ENCODE peak calls at places on chromosomes 16 and 17, in six cellular contexts. G is mesendoderm, J is neuronal stem cell, S is IMR-90, Y is H1, H is trophoblast cell. O is an unnamed sample.

GRCh38 chr16:30985401-30986128 is 558 bp downstream of the HSD3B7 start:
- DNase-seq in H (peak; percentile 49), S (no peak), G (peak; percentile 63), J (no peak), Y (peak; percentile 69), O (peak; percentile 13)

GRCh38 chr17:42563543-42563942 is 1.6 kb downstream of the COASY start:
- DNase-seq in S (no peak), J (no peak), Y (no peak), H (no peak), G (no peak), O (no peak)

GRCh38 chr16:13873835-13874438 is 46.0 kb upstream of the ERCC4 start:
- DNase-seq in J (peak; percentile 55), S (peak; percentile 2), Y (peak; percentile 56), H (peak; percentile 2), G (peak; percentile 67), O (peak; percentile 6)

GRCh38 chr16:5709889-5710288 is 612.3 kb upstream of the EEF2KMT start:
- DNase-seq in G (peak; percentile 73), S (peak; percentile 0), J (peak; percentile 69), Y (peak; percentile 72), H (no peak), O (no peak)

GRCh38 chr16:67154578-67155304 is 3.9 kb upstream of the B3GNT9 start:
- DNase-seq in Y (no peak), J (no peak), S (no peak), G (no peak), H (no peak), O (no peak)

GRCh38 chr17:77353684-77354419 is 213.1 kb downstream of the SEC14L1 start:
- DNase-seq in G (no peak), Y (no peak), S (peak; percentile 53), H (no peak), J (no peak), O (no peak)

GRCh38 chr17:17300624-17301568 is 2.3 kb upstream of the NT5M start:
- DNase-seq in S (peak; percentile 51), H (peak; percentile 83), Y (peak; percentile 93), G (peak; percentile 98), J (peak; percentile 71), O (peak; percentile 72)

GRCh38 chr16:51621610-51622009 is 470.5 kb upstream of the SALL1 start:
- DNase-seq in G (peak; percentile 18), Y (no peak), J (no peak), S (no peak), H (no peak), O (peak; percentile 27)

GRCh38 chr17:64092952-64093451 is 36.9 kb downstream of the ERN1 start:
- DNase-seq in J (no peak), Y (no peak), H (no peak), G (no peak), S (no peak), O (peak; percentile 59)

GRCh38 chr17:2070241-2071023 is 15.5 kb downstream of the HIC1 start:
- DNase-seq in G (peak; percentile 77), Y (no peak), S (no peak), H (no peak), J (no peak), O (peak; percentile 25)

GRCh38 chr17:37708616-37709212 is 36.1 kb downstream of the HNF1B start:
- DNase-seq in H (no peak), Y (no peak), S (peak; percentile 53), G (peak; percentile 54), J (no peak), O (peak; percentile 19)

GRCh38 chr16:87303431-87303930 is 13.7 kb downstream of the C16orf95 start:
- DNase-seq in H (no peak), J (no peak), S (peak; percentile 18), G (no peak), Y (no peak), O (no peak)

GRCh38 chr17:36468903-36469635 is 17.4 kb upstream of the ZNHIT3 start:
- DNase-seq in G (no peak), S (no peak), H (no peak), J (no peak), Y (no peak), O (no peak)

GRCh38 chr16:4319454-4319853 is 3.6 kb downstream of the GLIS2 start:
- DNase-seq in Y (no peak), J (no peak), G (no peak), H (no peak), S (no peak), O (no peak)

GRCh38 chr16:10367616-10368188 is 18.2 kb upstream of the ATF7IP2 start:
- DNase-seq in G (no peak), Y (no peak), J (no peak), H (no peak), S (no peak), O (no peak)

GRCh38 chr16:10356870-10357842 is 28.7 kb upstream of the ATF7IP2 start:
- DNase-seq in H (no peak), S (no peak), J (no peak), Y (no peak), G (no peak), O (no peak)

GRCh38 chr16:10362077-10362863 is 23.6 kb upstream of the ATF7IP2 start:
- DNase-seq in Y (no peak), H (no peak), S (no peak), J (no peak), G (no peak), O (no peak)
- H3K4me3 ChIP-seq in Y (no peak overlapping the region), H (no peak overlapping the region), S (no peak overlapping the region), J (no peak overlapping the region), G (no peak overlapping the region), O (no peak overlapping the region)

GRCh38 chr17:58007781-58008706 is 998 bp upstream of the SRSF1 start:
- DNase-seq in Y (no peak), J (no peak), S (no peak), H (peak; percentile 87), G (no peak), O (no peak)

GRCh38 chr17:58006924-58007780 is at the start of gene SRSF1:
- DNase-seq in G (peak; percentile 99), J (peak; percentile 98), S (peak; percentile 98), Y (peak; percentile 95), H (peak; percentile 98), O (peak; percentile 98)

GRCh38 chr17:58005031-58005727 is 1.9 kb downstream of the SRSF1 start:
- DNase-seq in G (no peak), H (no peak), Y (no peak), J (no peak), S (peak; percentile 27), O (no peak)

GRCh38 chr17:58005728-58006562 is 1.1 kb downstream of the SRSF1 start:
- DNase-seq in J (no peak), Y (no peak), H (no peak), G (no peak), S (no peak), O (no peak)

GRCh38 chr17:58006563-58006923 is 503 bp downstream of the SRSF1 start:
- DNase-seq in G (peak; percentile 76), J (no peak), H (peak; percentile 44), Y (peak; percentile 60), S (peak; percentile 71), O (peak; percentile 83)
- H3K4ac ChIP-seq in G (peak overlapping the region; percentile 100), J (peak overlapping the region; percentile 4), H (peak overlapping the region; percentile 94), Y (peak overlapping the region; percentile 88), S (peak overlapping the region; percentile 100), O (peak overlapping the region; percentile 54)

DNA sequence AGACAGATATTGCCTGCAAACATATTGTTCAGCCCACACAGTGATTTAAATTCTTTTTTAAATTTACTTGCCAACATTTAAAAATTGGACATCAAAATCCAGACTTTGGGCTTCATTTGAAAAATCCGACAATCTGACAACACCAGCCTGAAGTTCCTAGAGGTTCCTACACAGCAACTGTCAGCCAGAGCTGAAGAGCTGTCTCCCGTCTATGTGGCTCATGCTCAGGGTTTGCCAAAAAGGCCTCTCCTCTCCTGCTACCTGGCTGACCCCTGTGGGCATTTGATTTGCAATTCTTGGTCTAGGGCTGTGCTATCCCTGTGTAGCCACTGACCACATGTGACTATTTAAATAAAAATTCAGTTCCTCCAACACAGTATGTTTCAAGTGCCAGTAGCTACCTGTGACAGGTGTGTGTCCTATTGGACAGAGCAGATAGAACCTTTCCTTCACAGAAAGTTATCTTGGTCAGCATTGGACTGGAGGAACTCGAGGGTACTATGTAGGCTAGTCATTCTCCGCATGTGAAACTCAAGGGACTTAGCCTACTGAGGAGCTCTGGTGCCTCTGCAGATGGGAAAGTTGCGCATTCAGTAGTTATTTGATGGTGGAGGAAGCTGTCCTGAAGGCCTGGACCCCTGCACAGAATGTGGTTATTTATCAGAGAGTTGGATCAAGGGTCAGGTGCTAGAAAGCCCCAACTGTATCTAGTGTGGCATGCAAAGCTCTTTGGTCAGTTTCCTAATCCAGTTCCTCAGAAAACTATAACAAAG is 2.7 kb downstream of the LYRM1 start:
- DNase-seq in S (no peak), G (no peak), H (no peak), J (no peak), Y (no peak), O (peak; percentile 43)
- H3K4me1 ChIP-seq in S (peaks cover 20% of the 10 kb centered on the region), G (peaks cover 2% of the 10 kb centered on the region), H (peaks cover 10% of the 10 kb centered on the region), J (peaks cover 8% of the 10 kb centered on the region), Y (peaks cover 4% of the 10 kb centered on the region), O (peaks cover 10% of the 10 kb centered on the region)

GRCh38 chr17:32802306-32802705 is 74.6 kb downstream of the MYO1D start:
- DNase-seq in G (no peak), J (no peak), S (no peak), H (no peak), Y (no peak), O (no peak)
- H3K4me3 ChIP-seq in G (no peak overlapping the region), J (no peak overlapping the region), S (no peak overlapping the region), H (no peak overlapping the region), Y (no peak overlapping the region), O (no peak overlapping the region)

DNA sequence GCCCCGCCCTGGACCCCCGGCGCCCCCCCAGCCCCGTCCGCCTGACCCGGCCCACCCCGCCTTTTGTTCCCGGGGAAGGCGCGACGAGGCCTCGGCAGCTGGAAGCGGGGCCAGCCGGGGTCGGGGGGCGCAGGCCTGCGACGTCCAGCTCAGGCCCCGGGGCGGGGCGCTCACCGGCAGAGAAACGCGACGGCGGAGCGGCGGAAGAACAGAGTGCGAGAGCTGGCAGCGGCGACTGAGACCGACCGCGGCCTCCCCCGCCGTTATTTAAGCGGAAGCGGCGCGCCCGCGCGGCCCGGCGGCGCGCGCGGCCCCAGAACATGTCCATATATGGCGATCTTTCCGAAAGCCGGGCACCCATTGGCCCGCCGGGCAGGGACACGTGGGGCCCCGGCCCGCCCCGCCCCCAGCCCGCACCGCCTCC is at the start of gene ACTG1:
- DNase-seq in J (peak; percentile 88), Y (peak; percentile 91), H (peak; percentile 84), S (peak; percentile 91), G (peak; percentile 95), O (peak; percentile 89)
- H3K4ac ChIP-seq in J (peak within 1 kb of the TSS; percentile 84), Y (peak within 1 kb of the TSS; percentile 78), H (peak within 1 kb of the TSS; percentile 100), S (peak within 1 kb of the TSS; percentile 99), G (peak within 1 kb of the TSS; percentile 100), O (peak within 1 kb of the TSS; percentile 86)

DNA sequence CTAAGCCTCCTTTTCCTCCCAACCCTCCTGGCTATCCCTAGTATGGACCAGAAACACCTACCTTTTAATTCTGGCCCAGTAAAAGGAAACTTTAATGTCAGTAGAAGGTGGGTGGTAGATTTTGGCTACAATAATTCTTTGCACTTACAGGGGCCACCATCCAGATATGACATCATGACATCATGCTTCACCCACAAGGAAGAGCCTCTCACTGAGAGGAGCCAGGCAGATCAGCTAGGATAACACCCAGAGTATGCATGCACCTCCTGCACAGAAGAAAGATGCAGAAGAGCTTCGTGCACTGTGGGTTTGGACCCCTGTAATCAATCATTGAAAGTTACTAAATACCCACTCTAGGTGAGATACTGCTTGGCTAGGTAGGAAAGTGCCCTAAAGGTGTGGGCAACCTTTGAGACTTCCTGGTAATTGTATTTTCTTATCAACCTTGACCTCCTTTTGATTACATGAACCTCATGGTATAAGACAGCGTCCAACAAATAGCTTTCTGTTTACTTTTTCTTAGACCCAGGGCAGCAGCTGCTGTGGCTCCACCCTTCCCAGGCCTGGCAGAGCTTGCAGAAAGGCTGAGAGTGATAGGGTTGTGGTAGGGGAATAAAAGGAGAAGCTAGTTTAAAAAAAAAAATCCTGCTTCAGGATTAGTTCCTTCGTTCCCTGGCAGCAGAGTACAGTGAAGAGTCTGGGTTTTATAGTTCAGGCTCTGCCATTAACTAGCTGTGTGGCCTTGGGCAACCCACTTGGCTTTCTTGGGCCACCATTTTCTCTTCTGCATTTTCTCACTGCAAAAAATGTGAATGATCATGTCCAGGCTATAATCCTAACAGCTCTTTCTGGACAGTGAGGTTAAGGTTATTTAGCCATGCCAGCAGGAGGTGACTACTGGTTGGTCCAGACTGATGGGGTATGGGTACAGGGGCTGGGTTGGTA is 6.2 kb downstream of the MAP3K14 start:
- DNase-seq in G (no peak), J (no peak), H (no peak), Y (no peak), S (no peak), O (no peak)
- H3K4me1 ChIP-seq in G (peaks cover 4% of the 10 kb centered on the region), J (peaks cover 1% of the 10 kb centered on the region), H (peaks cover 10% of the 10 kb centered on the region), Y (peaks cover 3% of the 10 kb centered on the region), S (peaks cover 55% of the 10 kb centered on the region), O (peaks cover 34% of the 10 kb centered on the region)

O was measured in mesenchymal stem cell.